ENCODE peak calls at places on chromosomes 4 and X, in ten cellular contexts. P is A549; N is thyroid gland; D is 8988T; T is NCI-H2171; I is activated T-cell treated with anti-CD3 and anti-CD28 coated beads, Interleukin-2, amount 50 U/mL, for 24 hours; B is activated naive CD4-positive, alpha-beta T cell treated with Interleukin-2 at 50 U/mL for 16 hours; R is lower leg skin; M is NCI-H1436; W is astrocyte of the cerebellum. S is an unnamed sample.

GRCh38 chr4:157888281-157888680 is 284.5 kb downstream of the GASK1B start:
- DNase-seq in R (no peak), T (peak; percentile 5), N (no peak), P (no peak), M (no peak), W (no peak), B (no peak), D (no peak), I (no peak), S (no peak)

GRCh38 chr4:82661153-82661552 is 99.4 kb upstream of the TMEM150C start:
- DNase-seq in M (peak; percentile 94), D (no peak), T (no peak), N (no peak), R (no peak), W (no peak), P (no peak), I (no peak), B (no peak), S (no peak)

GRCh38 chr4:88179261-88179660 is 20.8 kb upstream of the ABCG2 start:
- DNase-seq in P (no peak), I (no peak), W (no peak), M (no peak), D (no peak), B (no peak), N (no peak), R (no peak), T (no peak), S (no peak)

GRCh38 chrX:67545772-67546495 is 2.1 kb downstream of the AR start:
- DNase-seq in B (no peak), P (no peak), W (no peak), T (no peak), M (no peak), I (peak; percentile 27), R (no peak), N (peak; percentile 24), D (no peak), S (peak; percentile 4)

GRCh38 chrX:151899622-151900021 is 13.1 kb upstream of the MAGEA4 start:
- DNase-seq in D (no peak), B (no peak), N (no peak), M (no peak), I (no peak), P (no peak), T (no peak), R (no peak), W (no peak), S (no peak)

GRCh38 chr4:156941940-156942548 is 29.6 kb downstream of the PDGFC start:
- DNase-seq in B (no peak), T (no peak), P (peak; percentile 11), N (peak; percentile 61), D (no peak), R (no peak), I (no peak), M (no peak), W (peak; percentile 83), S (peak; percentile 55)

GRCh38 chrX:136049608-136050007 is 64.4 kb downstream of the SLC9A6 start:
- DNase-seq in P (no peak), N (no peak), T (no peak), M (no peak), W (no peak), B (no peak), D (no peak), R (no peak), I (no peak), S (no peak)

GRCh38 chr4:162849922-162850321 is 316.8 kb downstream of the NAF1 start:
- DNase-seq in R (no peak), W (no peak), D (no peak), I (no peak), N (no peak), B (no peak), M (no peak), P (no peak), T (no peak), S (peak; percentile 49)

GRCh38 chrX:106177106-106177981 is 9.2 kb downstream of the PWWP3B start:
- DNase-seq in D (no peak), N (peak; percentile 83), B (no peak), P (no peak), T (no peak), I (no peak), R (no peak), W (peak; percentile 54), M (no peak), S (peak; percentile 4)

GRCh38 chr4:179678093-179678804 is 2236.0 kb upstream of the AGA start:
- DNase-seq in I (no peak), T (no peak), M (no peak), B (no peak), P (no peak), N (no peak), R (no peak), D (no peak), W (no peak), S (no peak)

GRCh38 chr4:6047130-6047673 is 29.0 kb upstream of the C4orf50 start:
- DNase-seq in B (no peak), I (no peak), T (no peak), M (no peak), P (no peak), N (no peak), W (no peak), R (no peak), D (no peak), S (no peak)

GRCh38 chr4:47154816-47155370 is 123.5 kb downstream of the GABRB1 start:
- DNase-seq in P (no peak), B (no peak), M (no peak), D (no peak), I (no peak), W (no peak), T (no peak), N (no peak), R (no peak), S (no peak)

GRCh38 chr4:48011722-48012121 is 4.8 kb downstream of the CNGA1 start:
- DNase-seq in T (no peak), W (no peak), P (no peak), D (no peak), M (no peak), B (no peak), R (no peak), N (no peak), I (no peak), S (no peak)

GRCh38 chrX:7372843-7373525 is 225.0 kb upstream of the PUDP start:
- DNase-seq in T (no peak), P (no peak), I (no peak), R (no peak), W (no peak), N (no peak), B (no peak), M (no peak), D (no peak), S (no peak)

GRCh38 chrX:3066555-3066954 is 25.3 kb downstream of the ARSF start:
- DNase-seq in T (peak; percentile 54), P (no peak), D (no peak), R (peak; percentile 18), I (no peak), B (no peak), N (peak; percentile 4), M (no peak), W (no peak), S (peak; percentile 14)

GRCh38 chr4:151854731-151855130 is 93.9 kb upstream of the GATB start:
- DNase-seq in N (no peak), P (no peak), R (no peak), W (no peak), D (no peak), M (no peak), I (no peak), B (no peak), T (no peak), S (no peak)

GRCh38 chrX:71492086-71493065 is 40.5 kb upstream of the OGT start:
- DNase-seq in P (peak; percentile 53), R (peak; percentile 25), W (peak; percentile 13), D (no peak), I (peak; percentile 70), M (no peak), T (no peak), N (peak; percentile 50), B (peak; percentile 42), S (peak; percentile 8)

GRCh38 chrX:86002076-86002896 is 45.1 kb downstream of the CHM start:
- DNase-seq in D (no peak), W (peak; percentile 13), I (no peak), P (no peak), T (no peak), N (no peak), B (peak; percentile 2), M (no peak), R (no peak), S (no peak)

GRCh38 chr4:92303621-92304027 is at the start of gene GRID2:
- DNase-seq in W (no peak), R (no peak), P (peak; percentile 1), T (peak; percentile 37), D (peak; percentile 20), B (no peak), M (no peak), N (peak; percentile 9), I (no peak), S (no peak)

GRCh38 chrX:13123857-13124345 is 79.5 kb upstream of the FAM9C start:
- DNase-seq in M (no peak), R (no peak), B (no peak), D (no peak), I (no peak), N (no peak), P (no peak), T (no peak), W (peak; percentile 32), S (no peak)

GRCh38 chrX:115490814-115491213 is 70.2 kb upstream of the PLS3 start:
- DNase-seq in B (no peak), N (no peak), D (no peak), W (no peak), T (no peak), R (no peak), I (no peak), P (no peak), M (no peak), S (no peak)

GRCh38 chrX:17032351-17032750 is 85.9 kb downstream of the REPS2 start:
- DNase-seq in N (no peak), R (no peak), T (no peak), D (no peak), I (no peak), B (no peak), M (no peak), W (peak; percentile 91), P (peak; percentile 7), S (peak; percentile 17)

GRCh38 chr4:909821-910220 is 22.3 kb downstream of the GAK start:
- DNase-seq in I (no peak), W (no peak), P (no peak), B (no peak), D (no peak), R (no peak), M (no peak), T (no peak), N (no peak), S (no peak)

GRCh38 chr4:80878218-80878617 is 152.3 kb upstream of the BMP3 start:
- DNase-seq in T (no peak), M (no peak), D (no peak), R (no peak), B (no peak), W (no peak), P (no peak), N (no peak), I (no peak), S (no peak)

GRCh38 chr4:83548151-83548905 is 12.4 kb downstream of the GPAT3 start:
- DNase-seq in R (peak; percentile 77), I (peak; percentile 71), P (peak; percentile 86), B (peak; percentile 82), D (peak; percentile 46), T (no peak), M (peak; percentile 81), W (peak; percentile 97), N (peak; percentile 53), S (peak; percentile 73)

GRCh38 chr4:151472297-151472696 is 63.3 kb downstream of the FHIP1A start:
- DNase-seq in T (no peak), N (no peak), P (no peak), R (no peak), M (no peak), W (no peak), B (no peak), I (no peak), D (no peak), S (no peak)

GRCh38 chrX:23773601-23774175 is 9.3 kb upstream of the SAT1 start:
- DNase-seq in M (no peak), T (no peak), P (no peak), W (no peak), B (peak; percentile 30), I (no peak), D (no peak), R (no peak), N (no peak), S (no peak)

GRCh38 chr4:6308890-6309643 is 39.4 kb downstream of the WFS1 start:
- DNase-seq in T (peak; percentile 37), B (no peak), W (no peak), N (peak; percentile 56), P (no peak), M (no peak), D (no peak), R (no peak), I (peak; percentile 68), S (no peak)